ENCODE peak calls at places on chromosome 18, in four cellular contexts. U, L, Y and K are unnamed samples.

GRCh38 chr18:78603102-78603501 is 376.5 kb upstream of the SALL3 start:
- DNase-seq in Y (no peak), U (no peak), L (no peak), K (no peak)

GRCh38 chr18:79871481-79872091 is 73.8 kb downstream of the KCNG2 start:
- DNase-seq in U (no peak), L (no peak), Y (no peak), K (no peak)

GRCh38 chr18:23036611-23037259 is 98.5 kb upstream of the CABLES1 start:
- DNase-seq in Y (no peak), L (no peak), U (no peak), K (no peak)

GRCh38 chr18:60975419-60975818 is 357.8 kb upstream of the CDH20 start:
- DNase-seq in L (no peak), Y (no peak), U (no peak), K (no peak)

GRCh38 chr18:1999387-1999786 is 571.9 kb downstream of the METTL4 start:
- DNase-seq in U (peak), L (no peak), Y (no peak), K (no peak)

GRCh38 chr18:76847926-76848325 is 25.6 kb downstream of the ZNF236 start:
- DNase-seq in L (no peak), Y (no peak), U (no peak), K (no peak)

GRCh38 chr18:80157708-80158343 is 48.8 kb downstream of the ADNP2 start:
- DNase-seq in Y (peak), L (peak), U (peak), K (peak)

GRCh38 chr18:46733872-46734271 is 23.0 kb downstream of the ST8SIA5 start:
- DNase-seq in L (no peak), U (no peak), Y (no peak), K (no peak)

GRCh38 chr18:62048279-62048678 is 138.6 kb downstream of the PIGN start:
- DNase-seq in U (no peak), Y (no peak), L (no peak), K (no peak)

GRCh38 chr18:30987479-30988241 is 54.9 kb downstream of the DSC3 start:
- DNase-seq in Y (no peak), U (peak), L (no peak), K (peak)

GRCh38 chr18:59787998-59788875 is 91.0 kb upstream of the CCBE1 start:
- DNase-seq in Y (no peak), U (peak), L (no peak), K (peak)

GRCh38 chr18:5582054-5582453 is 38.3 kb upstream of the EPB41L3 start:
- DNase-seq in U (no peak), L (no peak), Y (no peak), K (no peak)

GRCh38 chr18:58538604-58539386 is 90.1 kb downstream of the ALPK2 start:
- DNase-seq in U (peak), L (no peak), Y (no peak), K (no peak)

GRCh38 chr18:45441110-45441842 is 174.0 kb upstream of the SLC14A2 start:
- DNase-seq in U (peak), L (no peak), Y (no peak), K (no peak)

GRCh38 chr18:24656571-24656971 is 196.1 kb downstream of the HRH4 start:
- DNase-seq in U (peak), L (no peak), Y (no peak), K (peak)

GRCh38 chr18:36786686-36787085 is 42.1 kb downstream of the TPGS2 start:
- DNase-seq in L (no peak), U (peak), Y (no peak), K (peak)

GRCh38 chr18:22609642-22610041 is 191.9 kb upstream of the CTAGE1 start:
- DNase-seq in L (no peak), Y (no peak), U (no peak), K (no peak)

GRCh38 chr18:24672165-24672950 is 211.9 kb downstream of the HRH4 start:
- DNase-seq in L (no peak), Y (no peak), U (no peak), K (no peak)

GRCh38 chr18:26553943-26554342 is 5.6 kb upstream of the KCTD1 start:
- DNase-seq in L (no peak), U (no peak), Y (no peak), K (no peak)

GRCh38 chr18:57194070-57194469 is 47.2 kb downstream of the BOD1L2 start:
- DNase-seq in L (no peak), U (no peak), Y (no peak), K (no peak)

GRCh38 chr18:58599106-58599505 is 29.8 kb downstream of the ALPK2 start:
- DNase-seq in L (no peak), Y (no peak), U (peak), K (no peak)